ENCODE peak calls at places on chromosome 5, in eight cellular contexts. T is esophagus squamous epithelium; K is AG09309; Z is stomach; N is fibroblast of lung; H is right lobe of liver; D is epithelial cell of esophagus; G is CD4-positive, CD25-positive, alpha-beta regulatory T cell. A is an unnamed sample.

GRCh38 chr5:159208508-159209437 is 580 bp downstream of the RNF145 start:
- DNase-seq in T (no peak), K (no peak), Z (peak; percentile 27), N (peak; percentile 26), H (peak; percentile 57), D (no peak), G (peak; percentile 20), A (no peak)

GRCh38 chr5:157476699-157477408 is 16.8 kb downstream of the NIPAL4 start:
- DNase-seq in T (no peak), K (no peak), Z (peak; percentile 43), N (peak; percentile 79), H (no peak), D (peak; percentile 77), G (peak; percentile 63), A (peak; percentile 29)

GRCh38 chr5:104412649-104413240 is 850.2 kb upstream of the NUDT12 start:
- DNase-seq in T (no peak), K (no peak), Z (no peak), N (peak; percentile 48), H (no peak), D (peak; percentile 61), G (no peak), A (peak; percentile 10)

GRCh38 chr5:160167623-160168165 is 48.4 kb upstream of the PWWP2A start:
- DNase-seq in T (no peak), K (no peak), Z (no peak), N (no peak), H (no peak), D (peak; percentile 94), G (no peak), A (no peak)

GRCh38 chr5:153770066-153770465 is 268.6 kb downstream of the FAM114A2 start:
- DNase-seq in T (no peak), K (no peak), Z (no peak), N (no peak), H (no peak), D (no peak), G (no peak), A (no peak)

GRCh38 chr5:55533806-55534435 is 843 bp downstream of the PLPP1 start:
- DNase-seq in T (no peak), K (no peak), Z (peak; percentile 53), N (peak; percentile 44), H (no peak), D (peak; percentile 43), G (peak; percentile 57), A (no peak)

GRCh38 chr5:28726815-28727214 is 1688.4 kb upstream of the CDH9 start:
- DNase-seq in T (no peak), K (no peak), Z (no peak), N (no peak), H (no peak), D (peak; percentile 82), G (no peak), A (no peak)

GRCh38 chr5:113140837-113141661 is 164.5 kb downstream of the DCP2 start:
- DNase-seq in T (no peak), K (peak; percentile 90), Z (no peak), N (peak; percentile 84), H (no peak), D (peak; percentile 92), G (no peak), A (peak; percentile 78)

GRCh38 chr5:172932313-172933017 is 26.8 kb upstream of the RPL26L1 start:
- DNase-seq in T (no peak), K (no peak), Z (peak; percentile 86), N (peak; percentile 65), H (peak; percentile 79), D (peak; percentile 72), G (peak; percentile 70), A (no peak)

GRCh38 chr5:61342066-61342465 is 10.0 kb downstream of the ZSWIM6 start:
- DNase-seq in T (no peak), K (peak; percentile 46), Z (no peak), N (peak; percentile 67), H (no peak), D (peak; percentile 60), G (no peak), A (no peak)

GRCh38 chr5:93585753-93586385 is 2.8 kb downstream of the NR2F1 start:
- DNase-seq in T (no peak), K (no peak), Z (no peak), N (peak; percentile 64), H (no peak), D (no peak), G (no peak), A (no peak)

GRCh38 chr5:142145106-142145900 is 36.7 kb downstream of the NDFIP1 start:
- DNase-seq in T (no peak), K (peak; percentile 37), Z (peak; percentile 66), N (peak; percentile 74), H (peak; percentile 57), D (peak; percentile 73), G (peak; percentile 83), A (no peak)

GRCh38 chr5:107982703-107983425 is 312.1 kb upstream of the EFNA5 start:
- DNase-seq in T (no peak), K (no peak), Z (no peak), N (no peak), H (no peak), D (no peak), G (no peak), A (no peak)

GRCh38 chr5:100517301-100517974 is 17.7 kb upstream of the FAM174A start:
- DNase-seq in T (peak; percentile 1), K (no peak), Z (no peak), N (no peak), H (no peak), D (peak; percentile 86), G (no peak), A (no peak)

GRCh38 chr5:158832096-158832495 is 267.6 kb downstream of the EBF1 start:
- DNase-seq in T (no peak), K (no peak), Z (no peak), N (peak; percentile 15), H (no peak), D (no peak), G (no peak), A (no peak)

GRCh38 chr5:134099939-134100282 is 14.6 kb upstream of the TCF7 start:
- DNase-seq in T (no peak), K (no peak), Z (no peak), N (no peak), H (no peak), D (no peak), G (no peak), A (no peak)
- H3K4me3 ChIP-seq in T (no peak overlapping the region), K (no peak overlapping the region), Z (no peak overlapping the region), N (no peak overlapping the region), H (no peak overlapping the region), D (no peak overlapping the region), G (no peak overlapping the region), A (no peak overlapping the region)

GRCh38 chr5:554284-554988 is 30.2 kb upstream of the SLC9A3 start:
- DNase-seq in T (no peak), K (no peak), Z (no peak), N (no peak), H (peak; percentile 44), D (no peak), G (no peak), A (no peak)
- H3K4me3 ChIP-seq in T (no peak overlapping the region), K (no peak overlapping the region), Z (no peak overlapping the region), N (no peak overlapping the region), H (no peak overlapping the region), D (no peak overlapping the region), G (no peak overlapping the region), A (no peak overlapping the region)

DNA sequence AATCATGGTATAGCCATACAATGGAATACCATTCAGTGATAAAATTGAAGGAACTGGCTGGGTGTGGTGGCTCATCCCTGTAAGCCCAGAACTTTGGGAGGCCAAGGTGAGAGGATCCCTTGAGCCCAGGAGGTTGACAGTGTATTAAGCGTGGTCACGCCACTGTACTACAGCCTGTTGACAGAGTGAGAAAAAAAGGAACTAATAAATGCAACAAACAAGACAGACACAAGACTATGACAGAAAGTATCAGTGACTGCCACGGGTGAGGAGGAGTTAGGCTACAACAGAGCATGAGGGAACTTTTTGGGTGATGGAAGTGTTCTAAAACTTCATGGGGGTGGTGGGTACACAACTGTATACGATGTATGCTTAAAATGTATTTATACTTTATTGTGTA is 2.2 kb downstream of the FNIP1 start:
- DNase-seq in T (no peak), K (no peak), Z (no peak), N (no peak), H (no peak), D (no peak), G (no peak), A (no peak)
- H3K4me3 ChIP-seq in T (no peak overlapping the region), K (no peak overlapping the region), Z (peak overlapping the region; percentile 77), N (peak overlapping the region; percentile 37), H (no peak overlapping the region), D (no peak overlapping the region), G (peak overlapping the region; percentile 96), A (no peak overlapping the region)

DNA sequence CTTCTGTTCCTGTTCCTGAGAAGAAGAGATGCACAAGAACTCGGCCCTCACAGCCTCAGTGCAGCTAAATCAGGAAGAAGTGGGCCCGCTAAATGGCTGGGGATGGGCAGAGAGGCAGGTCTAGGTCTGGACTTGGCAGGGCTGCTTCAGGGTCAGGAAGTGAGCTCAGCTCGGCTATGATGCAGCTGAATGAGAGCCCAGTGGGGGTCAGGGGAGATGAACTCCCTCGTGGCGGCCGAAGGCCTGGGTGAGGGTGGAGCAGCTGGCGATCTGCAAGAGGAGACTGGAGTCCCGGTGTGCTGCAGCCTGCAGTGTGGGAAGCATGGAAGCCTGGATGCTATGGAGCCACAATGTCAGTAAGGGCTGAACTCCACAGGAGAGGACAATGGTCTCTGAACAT is 466.2 kb downstream of the SPOCK1 start:
- DNase-seq in T (no peak), K (no peak), Z (no peak), N (no peak), H (no peak), D (no peak), G (no peak), A (no peak)
- H3K4me3 ChIP-seq in T (no peak overlapping the region), K (no peak overlapping the region), Z (no peak overlapping the region), N (no peak overlapping the region), H (no peak overlapping the region), D (no peak overlapping the region), G (no peak overlapping the region), A (no peak overlapping the region)

GRCh38 chr5:7329712-7330111 is 66.2 kb upstream of the ADCY2 start:
- DNase-seq in T (no peak), K (no peak), Z (no peak), N (no peak), H (no peak), D (peak; percentile 13), G (no peak), A (no peak)

GRCh38 chr5:7324919-7325318 is 71.0 kb upstream of the ADCY2 start:
- DNase-seq in T (no peak), K (no peak), Z (no peak), N (no peak), H (no peak), D (no peak), G (no peak), A (no peak)

GRCh38 chr5:7321724-7322123 is 74.2 kb upstream of the ADCY2 start:
- DNase-seq in T (no peak), K (peak; percentile 97), Z (no peak), N (peak; percentile 44), H (no peak), D (no peak), G (no peak), A (peak; percentile 98)

GRCh38 chr5:7330141-7330712 is 65.7 kb upstream of the ADCY2 start:
- DNase-seq in T (no peak), K (no peak), Z (no peak), N (no peak), H (no peak), D (no peak), G (no peak), A (no peak)

GRCh38 chr5:7325975-7326911 is 69.7 kb upstream of the ADCY2 start:
- DNase-seq in T (no peak), K (peak; percentile 16), Z (no peak), N (no peak), H (no peak), D (no peak), G (no peak), A (no peak)
- H3K4me3 ChIP-seq in T (no peak overlapping the region), K (no peak overlapping the region), Z (no peak overlapping the region), N (no peak overlapping the region), H (no peak overlapping the region), D (no peak overlapping the region), G (no peak overlapping the region), A (no peak overlapping the region)

GRCh38 chr5:150246424-150246823 is 43.1 kb downstream of the CAMK2A start:
- DNase-seq in T (no peak), K (no peak), Z (no peak), N (no peak), H (no peak), D (no peak), G (no peak), A (no peak)
- H3K4me3 ChIP-seq in T (no peak overlapping the region), K (no peak overlapping the region), Z (no peak overlapping the region), N (no peak overlapping the region), H (no peak overlapping the region), D (no peak overlapping the region), G (no peak overlapping the region), A (no peak overlapping the region)

A was measured in AG04449.